ENCODE peak calls at places on chromosomes 4 and X, in ten cellular contexts. J is sigmoid colon, W is upper lobe of left lung, G is SK-N-SH, V is transverse colon, C is esophagus muscularis mucosa, Q is K562, K is stomach, O is ovary, H is A549. S is an unnamed sample. For H3K4me1, the result is how much of the 10 kb centered on the place peaks cover.

GRCh38 chrX:100939336-100939735 is 10.6 kb upstream of the XKRX start:
- DNase-seq in Q (no peak), G (no peak), H (no peak), K (no peak), O (no peak), W (no peak), C (no peak), V (no peak), J (no peak), S (no peak)

GRCh38 chr4:87041142-87041541 is 106.3 kb downstream of the AFF1 start:
- DNase-seq in G (no peak), W (no peak), J (peak), K (no peak), Q (no peak), V (no peak), O (peak), C (peak), H (no peak), S (peak)

GRCh38 chr4:8586671-8587468 is 5.7 kb upstream of the CPZ start:
- DNase-seq in H (no peak), J (peak), O (peak), C (no peak), V (no peak), W (peak), Q (no peak), K (no peak), G (no peak), S (no peak)

GRCh38 chrX:49040376-49040955 is 2.7 kb downstream of the TFE3 start:
- DNase-seq in H (peak), J (no peak), O (peak), C (no peak), V (no peak), K (no peak), W (no peak), G (no peak), Q (no peak), S (no peak)

GRCh38 chr4:145195167-145195952 is 15.0 kb upstream of the OTUD4 start:
- DNase-seq in W (no peak), V (no peak), Q (no peak), H (no peak), G (no peak), J (no peak), K (no peak), O (no peak), C (no peak), S (no peak)

GRCh38 chrX:6021316-6022091 is 207.2 kb downstream of the NLGN4X start:
- DNase-seq in K (peak), O (peak), W (no peak), V (peak), C (no peak), H (no peak), G (peak), J (no peak), Q (no peak), S (peak)

GRCh38 chr4:42152507-42153504 is at the start of gene BEND4:
- DNase-seq in W (no peak), V (peak), K (no peak), J (no peak), G (peak), Q (no peak), H (no peak), C (no peak), O (no peak), S (no peak)

GRCh38 chrX:17553451-17553850 is 178.5 kb downstream of the NHS start:
- DNase-seq in G (no peak), V (peak), J (no peak), W (no peak), K (peak), Q (no peak), C (no peak), H (no peak), O (no peak), S (no peak)

GRCh38 chr4:74539043-74539790 is 94.3 kb downstream of the AREG start:
- DNase-seq in C (no peak), G (no peak), K (no peak), V (no peak), J (no peak), Q (no peak), H (no peak), W (no peak), O (no peak), S (no peak)

GRCh38 chr4:7620814-7621176 is 186.1 kb upstream of the PSAPL1 start:
- DNase-seq in O (no peak), K (no peak), H (no peak), V (no peak), W (peak), C (no peak), Q (no peak), G (no peak), J (no peak), S (no peak)

GRCh38 chr4:142984871-142985585 is 138.9 kb upstream of the INPP4B start:
- DNase-seq in K (no peak), W (no peak), V (no peak), G (peak), C (no peak), H (peak), O (no peak), J (no peak), Q (no peak), S (no peak)

GRCh38 chr4:31674313-31674947 is 954.3 kb downstream of the PCDH7 start:
- DNase-seq in G (peak), V (no peak), J (no peak), O (no peak), C (no peak), H (no peak), Q (no peak), K (no peak), W (no peak), S (no peak)

GRCh38 chr4:163544407-163545038 is 50.0 kb downstream of the TMA16 start:
- DNase-seq in Q (peak), O (peak), W (peak), V (peak), H (peak), C (no peak), K (peak), G (peak), J (peak), S (peak)

GRCh38 chr4:83917572-83917971 is 381.7 kb downstream of the GPAT3 start:
- DNase-seq in W (no peak), G (no peak), H (no peak), J (no peak), V (no peak), O (no peak), Q (peak), K (no peak), C (no peak), S (no peak)

GRCh38 chr4:60482921-60483351 is 717.2 kb upstream of the ADGRL3 start:
- DNase-seq in J (no peak), K (no peak), H (no peak), C (no peak), W (no peak), G (no peak), V (no peak), Q (no peak), O (no peak), S (no peak)

GRCh38 chrX:30141966-30142365 is 73.4 kb upstream of the MAGEB2 start:
- DNase-seq in W (no peak), C (no peak), H (peak), J (no peak), K (no peak), G (peak), Q (peak), O (no peak), V (no peak), S (no peak)

GRCh38 chr4:2135083-2135482 is 76.0 kb downstream of the NAT8L start:
- DNase-seq in Q (no peak), H (no peak), W (no peak), G (peak), C (no peak), V (peak), J (no peak), K (no peak), O (no peak), S (no peak)

GRCh38 chrX:21837056-21837455 is 2.4 kb upstream of the MBTPS2 start:
- DNase-seq in Q (no peak), J (no peak), H (no peak), G (no peak), C (no peak), K (no peak), W (no peak), O (no peak), V (no peak), S (no peak)

GRCh38 chr4:139668036-139668435 is 2.4 kb downstream of the MGST2 start:
- DNase-seq in K (no peak), G (no peak), O (no peak), J (no peak), Q (no peak), V (no peak), H (no peak), W (no peak), C (no peak), S (no peak)

GRCh38 chr4:95549246-95550138 is 719 bp upstream of the UNC5C start:
- DNase-seq in Q (no peak), G (peak), H (no peak), O (peak), V (peak), W (peak), K (peak), C (no peak), J (peak), S (peak)

GRCh38 chr4:113462286-113462685 is 299.3 kb downstream of the CAMK2D start:
- DNase-seq in G (no peak), W (no peak), K (no peak), Q (no peak), C (no peak), O (no peak), J (no peak), H (no peak), V (no peak), S (no peak)

GRCh38 chr4:184386271-184386781 is 88.0 kb downstream of the IRF2 start:
- DNase-seq in O (no peak), K (peak), C (no peak), H (no peak), G (no peak), J (no peak), Q (peak), W (no peak), V (peak), S (no peak)

GRCh38 chr4:153207027-153207426 is 2.8 kb downstream of the TRIM2 start:
- DNase-seq in J (no peak), W (peak), G (no peak), C (no peak), O (no peak), H (no peak), Q (no peak), K (no peak), V (no peak), S (no peak)

GRCh38 chr4:156889616-156890594 is 81.7 kb downstream of the PDGFC start:
- DNase-seq in W (no peak), H (no peak), O (peak), Q (no peak), K (no peak), C (peak), V (no peak), J (peak), G (no peak), S (peak)

GRCh38 chr4:182478475-182478874 is 235.3 kb downstream of the TENM3 start:
- DNase-seq in K (no peak), C (no peak), O (no peak), W (no peak), Q (peak), V (no peak), J (no peak), G (peak), H (peak), S (no peak)

GRCh38 chrX:17805120-17805519 is 56.0 kb downstream of the RAI2 start:
- DNase-seq in O (no peak), H (no peak), G (no peak), K (no peak), C (no peak), Q (peak), W (no peak), V (no peak), J (no peak), S (no peak)

GRCh38 chr4:78864405-78865024 is 74.7 kb downstream of the PAQR3 start:
- DNase-seq in H (peak), K (no peak), W (no peak), V (no peak), J (no peak), Q (peak), C (no peak), O (no peak), G (peak), S (peak)

GRCh38 chr4:139986621-139987510 is 167.1 kb downstream of the MAML3 start:
- DNase-seq in J (no peak), O (peak), G (peak), Q (no peak), W (no peak), V (no peak), K (no peak), H (no peak), C (no peak), S (no peak)

GRCh38 chrX:53190363-53190960 is 34.5 kb downstream of the KDM5C start:
- DNase-seq in O (no peak), J (no peak), C (no peak), H (no peak), W (no peak), K (no peak), Q (peak), G (no peak), V (no peak), S (no peak)

GRCh38 chr4:6468376-6468775 is 4.0 kb downstream of the PPP2R2C start:
- DNase-seq in K (no peak), W (no peak), J (peak), Q (no peak), H (no peak), V (no peak), G (no peak), O (peak), C (no peak), S (no peak)

GRCh38 chr4:94957030-94957429 is 199.3 kb downstream of the BMPR1B start:
- DNase-seq in H (no peak), V (no peak), K (no peak), W (no peak), C (no peak), G (no peak), O (no peak), J (no peak), Q (no peak), S (no peak)

GRCh38 chr4:74159397-74159709 is 1.4 kb downstream of the MTHFD2L start:
- DNase-seq in W (no peak), C (no peak), K (no peak), H (no peak), V (no peak), G (no peak), O (no peak), Q (no peak), J (no peak), S (no peak)

GRCh38 chr4:100582146-100582545 is 64.3 kb upstream of the EMCN start:
- DNase-seq in G (no peak), V (no peak), K (no peak), J (no peak), C (no peak), W (no peak), H (no peak), O (no peak), Q (no peak), S (no peak)

GRCh38 chrX:47191806-47192401 is 1.7 kb upstream of the UBA1 start:
- DNase-seq in J (no peak), O (no peak), H (no peak), Q (no peak), C (no peak), K (no peak), W (no peak), G (no peak), V (no peak), S (no peak)

GRCh38 chrX:154378059-154378798 is 866 bp upstream of the EMD start:
- DNase-seq in G (peak), H (peak), J (peak), K (peak), V (peak), W (no peak), Q (peak), O (peak), C (no peak), S (no peak)

GRCh38 chr4:86595426-86595805 is 1.3 kb downstream of the PTPN13 start:
- DNase-seq in O (no peak), W (no peak), J (no peak), C (no peak), G (peak), V (no peak), Q (no peak), H (no peak), K (no peak), S (no peak)

DNA sequence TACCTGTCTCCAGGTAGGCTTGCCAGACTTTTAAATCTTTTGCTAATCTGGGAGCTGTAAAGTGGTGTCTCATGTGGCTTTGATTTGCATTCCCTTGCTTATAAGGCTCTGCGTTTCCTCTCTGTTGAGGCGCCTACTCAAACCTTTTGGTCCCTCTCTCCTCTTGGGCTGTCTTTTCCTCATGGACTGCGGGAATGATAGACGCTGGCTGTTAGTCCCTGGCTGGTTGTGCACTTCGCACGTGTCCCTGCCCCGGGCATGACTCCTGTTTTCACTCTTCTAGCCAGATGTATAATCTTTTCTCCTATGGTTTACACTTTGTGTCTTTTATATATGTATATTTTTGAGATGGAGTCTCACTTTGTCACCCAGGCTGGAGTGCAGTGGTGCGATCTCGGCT is 39.7 kb downstream of the RGS12 start:
- DNase-seq in O (no peak), J (no peak), H (no peak), W (no peak), G (no peak), V (no peak), K (no peak), Q (no peak), C (peak), S (no peak)
- H3K4me1 ChIP-seq in O (under half), J (under half), H (under half), W (under half), G (under half), V (under half), K (under half), Q (under half), C (under half), S (under half)

DNA sequence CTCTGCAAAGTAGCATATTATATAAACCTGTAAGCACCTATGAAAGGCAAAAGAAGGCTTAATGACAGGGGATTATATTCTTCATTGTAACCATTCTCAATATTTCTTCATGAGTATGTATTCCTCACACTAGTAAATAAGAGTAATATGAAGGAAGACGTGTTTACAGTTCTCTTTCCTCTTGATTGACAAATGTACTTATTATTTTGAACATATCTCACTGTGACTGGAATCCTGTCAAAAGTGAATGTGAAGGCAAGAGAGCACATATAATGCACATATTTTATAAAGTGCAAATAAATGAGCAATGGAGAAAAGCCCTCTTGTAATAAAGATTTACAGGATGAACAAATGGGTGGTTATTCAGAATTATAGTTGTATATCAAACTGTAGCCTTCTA is 19.7 kb downstream of the FAM47A start:
- DNase-seq in J (no peak), Q (no peak), K (no peak), H (no peak), V (no peak), W (no peak), G (no peak), C (no peak), O (no peak), S (no peak)
- TF ChIP-seq EP300 in J (no peak), Q (no peak), K (no peak), H (no peak), V (no peak), W (no peak), G (no peak), C (no peak), O (no peak), S (no peak)

GRCh38 chr4:168852387-168852786 is 157.7 kb downstream of the CBR4 start:
- DNase-seq in V (no peak), W (no peak), H (no peak), C (no peak), K (no peak), G (no peak), J (no peak), Q (no peak), O (no peak), S (no peak)

GRCh38 chr4:168856312-168856711 is 153.7 kb downstream of the CBR4 start:
- DNase-seq in Q (no peak), W (no peak), O (no peak), J (no peak), K (no peak), G (no peak), H (no peak), V (no peak), C (no peak), S (no peak)

GRCh38 chr4:168854216-168854921 is 155.7 kb downstream of the CBR4 start:
- DNase-seq in W (no peak), H (no peak), K (no peak), C (no peak), G (no peak), V (no peak), J (peak), Q (no peak), O (no peak), S (no peak)

GRCh38 chr4:168852933-168853713 is 156.9 kb downstream of the CBR4 start:
- DNase-seq in W (no peak), G (no peak), V (no peak), K (no peak), O (no peak), J (no peak), C (no peak), H (no peak), Q (no peak), S (no peak)

DNA sequence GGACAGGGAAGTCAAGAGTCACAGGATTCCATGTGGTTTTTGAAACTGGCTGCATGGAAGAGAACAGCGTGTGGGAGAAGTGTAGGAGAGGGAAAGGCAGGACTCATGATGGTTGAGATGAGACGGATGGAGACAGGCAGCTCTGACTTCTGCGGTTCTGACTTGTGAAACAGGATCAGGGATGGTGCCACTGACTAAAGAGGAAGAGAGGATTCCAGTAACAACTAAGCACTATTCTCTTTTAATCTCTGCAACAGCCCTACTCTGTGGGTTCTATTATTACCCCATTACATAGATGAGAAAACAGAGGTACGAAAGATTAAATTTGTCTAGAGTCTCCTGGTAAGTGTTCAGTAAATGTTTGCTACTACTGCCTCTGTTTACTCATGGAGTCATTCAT is 156.3 kb downstream of the CBR4 start:
- DNase-seq in G (no peak), J (no peak), W (no peak), C (no peak), Q (no peak), K (no peak), O (no peak), H (no peak), V (no peak), S (no peak)
- H3K4me1 ChIP-seq in G (under half), J (half or more), W (under half), C (half or more), Q (under half), K (half or more), O (under half), H (under half), V (under half), S (under half)

DNA sequence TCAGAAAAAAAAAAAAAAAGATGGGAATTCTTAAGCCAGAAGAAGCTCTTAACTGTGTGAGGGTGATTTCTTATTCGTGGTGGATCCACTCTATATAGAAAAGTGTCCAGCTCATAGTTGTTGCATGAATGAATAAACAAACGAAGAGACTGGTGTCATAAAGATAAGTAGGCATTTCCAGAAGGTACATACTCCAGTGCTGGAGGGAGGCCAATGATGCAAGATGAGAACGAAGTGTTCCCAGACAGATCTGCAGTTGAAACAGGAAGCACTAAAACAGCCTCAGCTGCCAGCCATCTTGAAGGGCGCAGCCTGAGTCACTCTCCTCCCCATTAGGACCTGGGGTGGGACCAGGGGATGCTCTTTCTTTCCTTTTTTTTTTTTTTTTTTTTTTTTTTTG is 47.4 kb upstream of the HOPX start:
- DNase-seq in G (no peak), K (peak), O (peak), V (peak), C (no peak), Q (no peak), W (no peak), J (peak), H (no peak), S (peak)
- TF ChIP-seq EP300 in G (no peak), K (peak), O (no peak), V (peak), C (peak), Q (no peak), W (peak), J (peak), H (no peak), S (peak)